ENCODE peak calls at places on chromosomes 6 and 20, in eight cellular contexts. J is spleen, U is GM12878, M is sigmoid colon, E is SK-N-SH, W is breast epithelium, B is HepG2, R is HCT116. V is an unnamed sample.

GRCh38 chr6:108365488-108365887 is 70.6 kb downstream of the AFG1L start:
- DNase-seq in J (no peak), U (no peak), M (no peak), E (no peak), W (no peak), B (no peak), R (no peak), V (no peak)

GRCh38 chr6:12289655-12290489 is at the start of gene EDN1:
- DNase-seq in J (peak; percentile 92), U (peak; percentile 51), M (peak; percentile 85), E (peak; percentile 82), W (peak; percentile 80), B (peak; percentile 57), R (peak; percentile 69), V (peak; percentile 84)

GRCh38 chr6:12899080-12899815 is 182.7 kb downstream of the PHACTR1 start:
- DNase-seq in J (no peak), U (no peak), M (no peak), E (no peak), W (no peak), B (no peak), R (no peak), V (no peak)

GRCh38 chr6:138146544-138146943 is 15.2 kb upstream of the ARFGEF3 start:
- DNase-seq in J (no peak), U (no peak), M (no peak), E (no peak), W (no peak), B (no peak), R (no peak), V (no peak)

GRCh38 chr6:135525550-135525949 is 28.0 kb upstream of the AHI1 start:
- DNase-seq in J (no peak), U (no peak), M (no peak), E (no peak), W (no peak), B (no peak), R (no peak), V (no peak)

GRCh38 chr6:16849280-16850210 is 88.3 kb upstream of the ATXN1 start:
- DNase-seq in J (no peak), U (no peak), M (no peak), E (no peak), W (no peak), B (peak; percentile 6), R (no peak), V (peak; percentile 53)

GRCh38 chr6:128432394-128432793 is 88.0 kb downstream of the PTPRK start:
- DNase-seq in J (no peak), U (no peak), M (no peak), E (no peak), W (no peak), B (no peak), R (no peak), V (no peak)

GRCh38 chr6:116139917-116140316 is 14.0 kb upstream of the COL10A1 start:
- DNase-seq in J (no peak), U (no peak), M (no peak), E (no peak), W (no peak), B (peak; percentile 16), R (peak; percentile 15), V (no peak)

GRCh38 chr20:49850463-49851233 is 38.0 kb downstream of the SLC9A8 start:
- DNase-seq in J (no peak), U (no peak), M (no peak), E (no peak), W (no peak), B (no peak), R (no peak), V (no peak)

GRCh38 chr6:16104624-16105023 is 24.3 kb upstream of the MYLIP start:
- DNase-seq in J (no peak), U (no peak), M (no peak), E (no peak), W (no peak), B (no peak), R (no peak), V (no peak)

GRCh38 chr20:63487116-63487764 is 11.6 kb downstream of the EEF1A2 start:
- DNase-seq in J (no peak), U (no peak), M (no peak), E (no peak), W (no peak), B (no peak), R (no peak), V (no peak)

GRCh38 chr20:63483834-63484233 is 11.4 kb upstream of the KCNQ2 start:
- DNase-seq in J (no peak), U (no peak), M (no peak), E (peak; percentile 78), W (no peak), B (no peak), R (no peak), V (no peak)

GRCh38 chr20:63486300-63486855 is 12.5 kb downstream of the EEF1A2 start:
- DNase-seq in J (no peak), U (no peak), M (no peak), E (no peak), W (no peak), B (no peak), R (no peak), V (no peak)

GRCh38 chr20:63484236-63484635 is 11.8 kb upstream of the KCNQ2 start:
- DNase-seq in J (no peak), U (no peak), M (no peak), E (no peak), W (no peak), B (no peak), R (no peak), V (no peak)

GRCh38 chr20:63484651-63485403 is 12.4 kb upstream of the KCNQ2 start:
- DNase-seq in J (no peak), U (no peak), M (no peak), E (peak; percentile 58), W (no peak), B (no peak), R (no peak), V (no peak)
- TF ChIP-seq POLR2AphosphoS5 in J (no peak), U (no peak), M (no peak), E (no peak), W (no peak), B (no peak), R (no peak), V (no peak)

GRCh38 chr6:26045046-26045938 is 41.9 kb upstream of the HFE start:
- DNase-seq in J (peak; percentile 90), U (peak; percentile 99), M (peak; percentile 94), E (peak; percentile 77), W (peak; percentile 86), B (peak; percentile 99), R (no peak), V (peak; percentile 91)
- TF ChIP-seq POLR2AphosphoS5 in J (peak; percentile 92), U (peak; percentile 99), M (peak; percentile 98), E (peak; percentile 99), W (peak; percentile 75), B (peak; percentile 99), R (no peak), V (peak; percentile 92)

DNA sequence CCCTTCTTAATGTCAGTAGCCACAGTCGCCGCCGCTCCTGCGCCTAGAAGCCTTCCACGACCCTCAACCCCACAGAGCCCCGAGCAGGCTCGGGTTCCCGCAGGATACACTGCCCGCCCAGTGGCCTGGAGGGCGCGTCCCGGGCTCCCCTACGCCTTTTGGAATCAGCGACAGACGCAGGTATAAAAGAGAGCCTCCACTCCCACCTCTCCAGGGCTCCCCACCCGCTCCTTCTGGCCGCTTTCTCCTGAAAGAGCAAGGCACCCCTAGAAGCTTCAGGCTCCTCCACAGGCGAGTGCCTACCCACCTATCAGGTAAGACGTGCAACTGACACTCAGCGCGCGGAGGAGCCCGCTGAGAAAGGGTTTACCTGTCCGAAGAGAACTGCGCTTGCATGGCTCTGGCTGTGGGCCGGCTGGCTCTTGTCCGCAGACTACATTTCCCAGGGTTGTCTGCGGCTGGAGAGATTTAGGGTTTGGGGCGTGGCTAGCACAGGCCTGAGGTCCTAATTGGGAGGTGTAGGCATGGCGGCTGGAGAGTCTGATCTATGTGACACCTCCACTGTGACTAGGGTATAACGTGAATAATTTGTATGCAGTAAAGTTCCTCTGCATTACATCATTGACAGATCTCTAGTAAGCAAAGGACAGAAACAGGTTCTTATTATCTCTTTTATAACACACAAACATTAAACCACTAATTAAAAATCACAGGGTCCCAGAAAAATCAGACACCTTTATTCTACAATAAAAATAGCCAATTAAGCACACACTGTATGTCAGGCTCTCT is 13.5 kb upstream of the ZNF391 start:
- DNase-seq in J (peak; percentile 93), U (no peak), M (peak; percentile 91), E (peak; percentile 83), W (peak; percentile 83), B (peak; percentile 31), R (peak; percentile 86), V (peak; percentile 83)
- TF ChIP-seq POLR2AphosphoS5 in J (peak; percentile 77), U (no peak), M (peak; percentile 69), E (no peak), W (peak; percentile 80), B (no peak), R (peak; percentile 66), V (peak; percentile 82)

DNA sequence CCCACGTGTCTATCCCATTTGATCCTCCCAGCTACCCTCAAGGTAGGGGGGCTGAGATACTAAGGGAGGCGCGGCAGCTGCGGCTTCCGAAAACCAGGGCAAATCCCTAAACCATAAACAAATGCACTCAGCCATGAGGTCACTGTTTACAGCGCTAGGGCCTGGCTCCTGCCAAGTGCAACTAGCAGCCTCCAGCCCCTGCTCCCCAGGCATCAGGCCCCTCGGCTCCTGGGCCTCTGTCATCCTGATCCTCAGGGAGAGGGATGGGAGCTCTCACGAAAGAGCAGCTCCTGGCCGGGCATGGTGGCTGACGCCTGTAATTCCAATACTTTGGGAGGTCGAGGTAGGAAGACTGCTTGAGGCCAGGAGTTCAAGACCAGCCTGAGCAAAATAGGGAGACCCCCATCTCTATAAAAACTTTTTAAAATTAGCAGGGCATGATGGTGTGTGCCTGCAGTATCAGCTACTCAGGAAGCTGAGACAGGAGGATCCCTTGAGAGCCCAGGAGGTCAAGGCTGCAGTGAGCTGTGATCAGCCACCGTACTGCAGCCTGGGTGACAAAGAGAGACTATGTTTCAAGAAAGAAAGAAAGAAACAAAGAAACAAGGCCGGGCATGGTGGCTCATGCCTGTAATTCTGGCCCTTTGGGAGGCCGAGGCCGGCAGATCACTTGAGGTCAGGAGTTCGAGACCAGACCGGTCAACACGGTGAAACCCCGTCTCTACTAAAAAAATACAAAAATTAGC is 42.5 kb upstream of the TLDC2 start:
- DNase-seq in J (no peak), U (no peak), M (peak; percentile 87), E (no peak), W (no peak), B (no peak), R (no peak), V (no peak)
- TF ChIP-seq POLR2AphosphoS5 in J (no peak), U (no peak), M (peak; percentile 14), E (no peak), W (no peak), B (no peak), R (no peak), V (no peak)

GRCh38 chr6:46054531-46054930 is 38.9 kb upstream of the CLIC5 start:
- DNase-seq in J (no peak), U (no peak), M (no peak), E (no peak), W (no peak), B (no peak), R (no peak), V (no peak)
- TF ChIP-seq POLR2AphosphoS5 in J (no peak), U (no peak), M (no peak), E (no peak), W (no peak), B (no peak), R (no peak), V (no peak)